ENCODE peak calls at places on chromosome 6, in seven cellular contexts. One of them, this sample, is unnamed.

GRCh38 chr6:21808045-21808470 is 214.5 kb downstream of the SOX4 start:
- DNase-seq in CD8-positive, alpha-beta T cell: no peak
- DNase-seq in left ventricle myocardium inferior: peak; percentile 22
- DNase-seq in Karpas-422: no peak
- DNase-seq in mammary epithelial cell: peak; percentile 40
- DNase-seq in GM23338: no peak
- DNase-seq in right atrium auricular region: peak; percentile 65
- DNase-seq in this sample: no peak

GRCh38 chr6:22149501-22150490 is 147.0 kb downstream of the PRL start:
- DNase-seq in GM23338: no peak
- DNase-seq in mammary epithelial cell: no peak
- DNase-seq in Karpas-422: peak; percentile 40
- DNase-seq in right atrium auricular region: no peak
- DNase-seq in CD8-positive, alpha-beta T cell: no peak
- DNase-seq in left ventricle myocardium inferior: no peak
- DNase-seq in this sample: no peak

GRCh38 chr6:28474441-28475219 is 31.3 kb upstream of the ZSCAN23 start:
- DNase-seq in left ventricle myocardium inferior: no peak
- DNase-seq in Karpas-422: peak; percentile 77
- DNase-seq in right atrium auricular region: no peak
- DNase-seq in GM23338: peak; percentile 89
- DNase-seq in CD8-positive, alpha-beta T cell: no peak
- DNase-seq in mammary epithelial cell: peak; percentile 82
- DNase-seq in this sample: peak; percentile 65

GRCh38 chr6:26215200-26216014 is 128.2 kb downstream of the HFE start:
- DNase-seq in right atrium auricular region: no peak
- DNase-seq in GM23338: peak; percentile 59
- DNase-seq in mammary epithelial cell: peak; percentile 54
- DNase-seq in Karpas-422: peak; percentile 54
- DNase-seq in CD8-positive, alpha-beta T cell: no peak
- DNase-seq in left ventricle myocardium inferior: no peak
- DNase-seq in this sample: no peak

GRCh38 chr6:24933868-24934401 is 1.8 kb downstream of the RIPOR2 start:
- DNase-seq in Karpas-422: peak; percentile 89
- DNase-seq in mammary epithelial cell: no peak
- DNase-seq in GM23338: peak; percentile 96
- DNase-seq in left ventricle myocardium inferior: no peak
- DNase-seq in CD8-positive, alpha-beta T cell: no peak
- DNase-seq in right atrium auricular region: no peak
- DNase-seq in this sample: peak; percentile 48

GRCh38 chr6:158752613-158753012 is 66.6 kb downstream of the EZR start:
- DNase-seq in GM23338: peak; percentile 48
- DNase-seq in CD8-positive, alpha-beta T cell: no peak
- DNase-seq in right atrium auricular region: no peak
- DNase-seq in Karpas-422: peak; percentile 83
- DNase-seq in left ventricle myocardium inferior: peak; percentile 48
- DNase-seq in mammary epithelial cell: peak; percentile 8
- DNase-seq in this sample: peak; percentile 83

GRCh38 chr6:146546440-146546839 is 2.8 kb downstream of the RAB32 start:
- DNase-seq in left ventricle myocardium inferior: no peak
- DNase-seq in GM23338: peak; percentile 11
- DNase-seq in right atrium auricular region: no peak
- DNase-seq in Karpas-422: no peak
- DNase-seq in mammary epithelial cell: peak; percentile 95
- DNase-seq in CD8-positive, alpha-beta T cell: no peak
- DNase-seq in this sample: no peak

GRCh38 chr6:63765828-63766227 is 130.2 kb downstream of the PHF3 start:
- DNase-seq in Karpas-422: no peak
- DNase-seq in CD8-positive, alpha-beta T cell: no peak
- DNase-seq in right atrium auricular region: no peak
- DNase-seq in left ventricle myocardium inferior: no peak
- DNase-seq in mammary epithelial cell: no peak
- DNase-seq in GM23338: no peak
- DNase-seq in this sample: no peak

GRCh38 chr6:43903739-43904290 is 133.8 kb downstream of the VEGFA start:
- DNase-seq in left ventricle myocardium inferior: no peak
- DNase-seq in right atrium auricular region: no peak
- DNase-seq in CD8-positive, alpha-beta T cell: no peak
- DNase-seq in mammary epithelial cell: no peak
- DNase-seq in GM23338: no peak
- DNase-seq in Karpas-422: no peak
- DNase-seq in this sample: no peak

GRCh38 chr6:151313060-151313459 is 73.3 kb downstream of the AKAP12 start:
- DNase-seq in right atrium auricular region: no peak
- DNase-seq in left ventricle myocardium inferior: no peak
- DNase-seq in Karpas-422: no peak
- DNase-seq in mammary epithelial cell: no peak
- DNase-seq in GM23338: peak; percentile 85
- DNase-seq in CD8-positive, alpha-beta T cell: no peak
- DNase-seq in this sample: peak; percentile 71

GRCh38 chr6:8238772-8239683 is 136.7 kb upstream of the EEF1E1 start:
- DNase-seq in left ventricle myocardium inferior: no peak
- DNase-seq in mammary epithelial cell: no peak
- DNase-seq in CD8-positive, alpha-beta T cell: no peak
- DNase-seq in right atrium auricular region: no peak
- DNase-seq in Karpas-422: no peak
- DNase-seq in GM23338: peak; percentile 57
- DNase-seq in this sample: peak; percentile 16

GRCh38 chr6:161356167-161356844 is 82.4 kb upstream of the AGPAT4 start:
- DNase-seq in left ventricle myocardium inferior: no peak
- DNase-seq in right atrium auricular region: no peak
- DNase-seq in Karpas-422: no peak
- DNase-seq in GM23338: no peak
- DNase-seq in CD8-positive, alpha-beta T cell: no peak
- DNase-seq in mammary epithelial cell: no peak
- DNase-seq in this sample: no peak

GRCh38 chr6:118377711-118378414 is 170.2 kb upstream of the PLN start:
- DNase-seq in mammary epithelial cell: no peak
- DNase-seq in CD8-positive, alpha-beta T cell: no peak
- DNase-seq in right atrium auricular region: no peak
- DNase-seq in GM23338: peak; percentile 74
- DNase-seq in left ventricle myocardium inferior: peak; percentile 69
- DNase-seq in Karpas-422: no peak
- DNase-seq in this sample: peak; percentile 51

GRCh38 chr6:157075549-157076426 is 247.5 kb downstream of the TMEM242 start:
- DNase-seq in left ventricle myocardium inferior: no peak
- DNase-seq in GM23338: no peak
- DNase-seq in Karpas-422: no peak
- DNase-seq in mammary epithelial cell: peak; percentile 33
- DNase-seq in CD8-positive, alpha-beta T cell: no peak
- DNase-seq in right atrium auricular region: no peak
- DNase-seq in this sample: no peak

GRCh38 chr6:143678980-143679379 is 1.2 kb downstream of the PHACTR2 start:
- DNase-seq in left ventricle myocardium inferior: no peak
- DNase-seq in mammary epithelial cell: no peak
- DNase-seq in GM23338: no peak
- DNase-seq in Karpas-422: no peak
- DNase-seq in CD8-positive, alpha-beta T cell: no peak
- DNase-seq in right atrium auricular region: no peak
- DNase-seq in this sample: no peak

GRCh38 chr6:38656896-38657295 is 17.2 kb upstream of the BTBD9 start:
- DNase-seq in CD8-positive, alpha-beta T cell: no peak
- DNase-seq in mammary epithelial cell: no peak
- DNase-seq in left ventricle myocardium inferior: no peak
- DNase-seq in right atrium auricular region: no peak
- DNase-seq in Karpas-422: no peak
- DNase-seq in GM23338: no peak
- DNase-seq in this sample: no peak

GRCh38 chr6:1037430-1037829 is 274.5 kb upstream of the FOXQ1 start:
- DNase-seq in GM23338: no peak
- DNase-seq in Karpas-422: no peak
- DNase-seq in left ventricle myocardium inferior: no peak
- DNase-seq in right atrium auricular region: no peak
- DNase-seq in CD8-positive, alpha-beta T cell: no peak
- DNase-seq in mammary epithelial cell: no peak
- DNase-seq in this sample: no peak

GRCh38 chr6:44115866-44116265 is 11.4 kb downstream of the MRPL14 start:
- DNase-seq in CD8-positive, alpha-beta T cell: no peak
- DNase-seq in GM23338: no peak
- DNase-seq in Karpas-422: no peak
- DNase-seq in right atrium auricular region: no peak
- DNase-seq in left ventricle myocardium inferior: no peak
- DNase-seq in mammary epithelial cell: peak; percentile 88
- DNase-seq in this sample: no peak

GRCh38 chr6:121838842-121839241 is 403.4 kb downstream of the GJA1 start:
- DNase-seq in left ventricle myocardium inferior: peak; percentile 59
- DNase-seq in mammary epithelial cell: peak; percentile 96
- DNase-seq in CD8-positive, alpha-beta T cell: no peak
- DNase-seq in GM23338: no peak
- DNase-seq in Karpas-422: no peak
- DNase-seq in right atrium auricular region: no peak
- DNase-seq in this sample: no peak

GRCh38 chr6:39420300-39421265 is 98.1 kb upstream of the KCNK16 start:
- DNase-seq in Karpas-422: no peak
- DNase-seq in right atrium auricular region: no peak
- DNase-seq in left ventricle myocardium inferior: no peak
- DNase-seq in CD8-positive, alpha-beta T cell: no peak
- DNase-seq in mammary epithelial cell: no peak
- DNase-seq in GM23338: no peak
- DNase-seq in this sample: no peak

GRCh38 chr6:170180671-170181337 is 110.1 kb downstream of the DLL1 start:
- DNase-seq in GM23338: no peak
- DNase-seq in mammary epithelial cell: no peak
- DNase-seq in Karpas-422: peak; percentile 7
- DNase-seq in CD8-positive, alpha-beta T cell: no peak
- DNase-seq in left ventricle myocardium inferior: no peak
- DNase-seq in right atrium auricular region: no peak
- DNase-seq in this sample: peak; percentile 29

GRCh38 chr6:139364302-139364981 is 10.0 kb downstream of the CITED2 start:
- DNase-seq in left ventricle myocardium inferior: no peak
- DNase-seq in CD8-positive, alpha-beta T cell: no peak
- DNase-seq in right atrium auricular region: no peak
- DNase-seq in GM23338: peak; percentile 83
- DNase-seq in mammary epithelial cell: peak; percentile 27
- DNase-seq in Karpas-422: peak; percentile 87
- DNase-seq in this sample: peak; percentile 60

GRCh38 chr6:10418862-10419748 is 4.2 kb upstream of the TFAP2A start:
- DNase-seq in right atrium auricular region: no peak
- DNase-seq in CD8-positive, alpha-beta T cell: no peak
- DNase-seq in Karpas-422: no peak
- DNase-seq in left ventricle myocardium inferior: no peak
- DNase-seq in mammary epithelial cell: peak; percentile 95
- DNase-seq in GM23338: peak; percentile 95
- DNase-seq in this sample: peak; percentile 92
- H3K4me3 ChIP-seq in right atrium auricular region: no peak overlapping the region
- H3K4me3 ChIP-seq in CD8-positive, alpha-beta T cell: no peak overlapping the region
- H3K4me3 ChIP-seq in Karpas-422: no peak overlapping the region
- H3K4me3 ChIP-seq in left ventricle myocardium inferior: no peak overlapping the region
- H3K4me3 ChIP-seq in mammary epithelial cell: peak overlapping the region; percentile 53
- H3K4me3 ChIP-seq in GM23338: peak overlapping the region; percentile 59
- H3K4me3 ChIP-seq in this sample: peak overlapping the region; percentile 33

GRCh38 chr6:116877743-116878142 is 701 bp downstream of the RFX6 start:
- DNase-seq in left ventricle myocardium inferior: no peak
- DNase-seq in right atrium auricular region: no peak
- DNase-seq in GM23338: peak; percentile 43
- DNase-seq in mammary epithelial cell: no peak
- DNase-seq in Karpas-422: no peak
- DNase-seq in CD8-positive, alpha-beta T cell: no peak
- DNase-seq in this sample: peak; percentile 28
- H3K27me3 ChIP-seq in left ventricle myocardium inferior: peaks cover 67% of the 10 kb centered on the region
- H3K27me3 ChIP-seq in right atrium auricular region: peaks cover 11% of the 10 kb centered on the region
- H3K27me3 ChIP-seq in GM23338: peaks cover 63% of the 10 kb centered on the region
- H3K27me3 ChIP-seq in mammary epithelial cell: peaks cover 29% of the 10 kb centered on the region
- H3K27me3 ChIP-seq in Karpas-422: no peaks in the 10 kb centered on the region
- H3K27me3 ChIP-seq in CD8-positive, alpha-beta T cell: peaks cover 5% of the 10 kb centered on the region
- H3K27me3 ChIP-seq in this sample: peaks cover 45% of the 10 kb centered on the region

DNA sequence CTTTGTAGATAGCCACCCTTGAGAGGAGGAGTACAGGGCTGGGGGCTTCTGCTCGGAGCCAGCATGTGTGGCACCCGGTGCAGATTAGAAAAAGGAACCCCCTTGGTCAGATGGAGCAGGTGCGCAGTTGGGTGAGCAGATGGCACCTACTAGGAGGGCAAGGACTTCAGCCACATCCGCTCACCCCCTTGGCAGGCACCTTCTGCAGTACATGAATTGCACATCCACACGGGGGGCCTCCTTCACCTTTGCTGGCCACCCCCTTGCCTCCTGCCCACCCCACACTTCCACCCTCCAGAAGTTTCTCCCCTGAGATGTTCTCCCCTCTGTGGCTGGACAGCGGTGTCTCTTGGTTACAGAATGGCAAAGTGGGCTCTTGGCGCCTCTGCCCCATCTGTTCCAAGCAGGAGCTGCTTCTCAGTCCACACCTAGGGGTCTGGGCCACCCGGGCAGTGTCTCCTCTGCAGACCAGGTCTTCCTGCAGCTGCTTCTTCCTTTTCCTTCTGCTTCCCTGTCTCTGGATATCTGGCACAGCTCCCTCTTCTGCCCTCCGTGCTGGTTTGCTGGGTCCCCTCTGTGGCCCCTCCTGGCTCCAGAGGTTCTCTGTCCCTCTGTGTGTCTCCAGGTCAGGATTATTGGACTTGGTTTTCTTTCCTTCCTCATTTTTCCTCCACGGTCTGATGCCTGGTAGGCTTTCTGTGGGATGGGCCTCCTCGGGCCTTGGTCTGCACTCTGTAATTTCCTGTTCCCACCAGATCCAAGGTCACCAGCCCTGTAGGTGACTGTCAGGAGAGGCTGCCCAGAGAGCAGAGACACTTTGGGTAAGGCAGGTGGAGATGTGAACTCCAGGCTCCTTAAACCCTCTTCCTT is 4.1 kb downstream of the MDFI start:
- DNase-seq in GM23338: no peak
- DNase-seq in Karpas-422: no peak
- DNase-seq in left ventricle myocardium inferior: no peak
- DNase-seq in CD8-positive, alpha-beta T cell: no peak
- DNase-seq in mammary epithelial cell: no peak
- DNase-seq in right atrium auricular region: no peak
- DNase-seq in this sample: no peak
- H3K4me3 ChIP-seq in GM23338: no peak overlapping the region
- H3K4me3 ChIP-seq in Karpas-422: no peak overlapping the region
- H3K4me3 ChIP-seq in left ventricle myocardium inferior: no peak overlapping the region
- H3K4me3 ChIP-seq in CD8-positive, alpha-beta T cell: no peak overlapping the region
- H3K4me3 ChIP-seq in mammary epithelial cell: no peak overlapping the region
- H3K4me3 ChIP-seq in right atrium auricular region: no peak overlapping the region
- H3K4me3 ChIP-seq in this sample: no peak overlapping the region

DNA sequence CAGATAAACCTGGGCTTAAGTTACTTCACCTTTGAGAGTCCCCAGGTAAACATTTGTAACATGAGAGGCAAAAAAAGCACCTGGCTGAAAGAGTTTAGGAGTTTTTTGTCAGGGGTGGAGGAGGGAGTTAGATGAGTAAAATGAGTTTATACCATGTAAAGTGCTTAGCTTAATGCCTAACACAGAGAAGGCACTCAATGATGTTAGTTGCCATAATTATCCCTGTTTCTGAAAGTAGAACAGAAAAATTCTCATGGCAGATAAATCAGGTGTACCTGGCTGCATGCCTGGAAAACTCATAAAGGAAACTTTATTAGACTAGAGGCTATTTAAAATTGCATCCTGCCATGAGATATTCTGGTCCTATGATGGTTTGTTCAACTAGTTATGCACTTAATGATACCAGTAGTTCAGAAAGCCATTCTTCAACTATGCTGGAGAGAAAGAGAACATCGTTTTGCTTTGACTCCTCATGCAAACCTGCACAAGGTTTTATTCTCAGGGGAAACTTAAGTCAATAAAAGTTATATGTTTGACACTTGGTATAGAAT is 40.4 kb downstream of the FBXO5 start:
- DNase-seq in right atrium auricular region: no peak
- DNase-seq in GM23338: no peak
- DNase-seq in CD8-positive, alpha-beta T cell: no peak
- DNase-seq in Karpas-422: no peak
- DNase-seq in mammary epithelial cell: no peak
- DNase-seq in left ventricle myocardium inferior: no peak
- DNase-seq in this sample: no peak
- H3K27me3 ChIP-seq in right atrium auricular region: no peaks in the 10 kb centered on the region
- H3K27me3 ChIP-seq in GM23338: no peaks in the 10 kb centered on the region
- H3K27me3 ChIP-seq in CD8-positive, alpha-beta T cell: no peaks in the 10 kb centered on the region
- H3K27me3 ChIP-seq in Karpas-422: no peaks in the 10 kb centered on the region
- H3K27me3 ChIP-seq in mammary epithelial cell: no peaks in the 10 kb centered on the region
- H3K27me3 ChIP-seq in left ventricle myocardium inferior: peaks cover 3% of the 10 kb centered on the region
- H3K27me3 ChIP-seq in this sample: no peaks in the 10 kb centered on the region

GRCh38 chr6:163459536-163459935 is 45.0 kb downstream of the QKI start:
- DNase-seq in left ventricle myocardium inferior: no peak
- DNase-seq in CD8-positive, alpha-beta T cell: no peak
- DNase-seq in Karpas-422: no peak
- DNase-seq in GM23338: no peak
- DNase-seq in mammary epithelial cell: no peak
- DNase-seq in right atrium auricular region: no peak
- DNase-seq in this sample: no peak
- H3K4me3 ChIP-seq in left ventricle myocardium inferior: peak overlapping the region; percentile 58
- H3K4me3 ChIP-seq in CD8-positive, alpha-beta T cell: no peak overlapping the region
- H3K4me3 ChIP-seq in Karpas-422: no peak overlapping the region
- H3K4me3 ChIP-seq in GM23338: no peak overlapping the region
- H3K4me3 ChIP-seq in mammary epithelial cell: no peak overlapping the region
- H3K4me3 ChIP-seq in right atrium auricular region: no peak overlapping the region
- H3K4me3 ChIP-seq in this sample: no peak overlapping the region